ENCODE peak calls at places on chromosomes 16 and 17, in seven cellular contexts. I is MCF 10A, B is body of pancreas, L is uterus, U is fibroblast of the aortic adventitia, V is AG04450, M is fibroblast of lung. G is an unnamed sample.

GRCh38 chr16:84196727-84197486 is 6.0 kb downstream of the ADAD2 start:
- DNase-seq in M (no peak), V (no peak), U (no peak), B (no peak), L (no peak), I (no peak), G (peak)

GRCh38 chr17:199195-199604 is 17.8 kb upstream of the DOC2B start:
- DNase-seq in V (no peak), U (peak), L (no peak), M (peak), I (no peak), B (no peak), G (no peak)

GRCh38 chr16:17420821-17421220 is 49.9 kb downstream of the XYLT1 start:
- DNase-seq in U (no peak), B (no peak), L (no peak), M (peak), V (no peak), I (no peak), G (no peak)

GRCh38 chr17:10156579-10157488 is 41.6 kb downstream of the GAS7 start:
- DNase-seq in I (no peak), B (no peak), L (no peak), V (no peak), M (no peak), U (no peak), G (no peak)

GRCh38 chr17:8173871-8174322 is 2.3 kb downstream of the TMEM107 start:
- DNase-seq in V (no peak), U (no peak), L (no peak), M (no peak), B (no peak), I (no peak), G (no peak)

GRCh38 chr17:66248285-66248684 is 19.1 kb upstream of the APOH start:
- DNase-seq in V (no peak), U (no peak), L (no peak), I (no peak), M (no peak), B (no peak), G (no peak)

GRCh38 chr17:44307387-44308186 is 814 bp upstream of the RUNDC3A start:
- DNase-seq in M (peak), U (peak), L (no peak), I (peak), V (no peak), B (peak), G (peak)

GRCh38 chr17:7022791-7023571 is at the start of gene BCL6B:
- DNase-seq in B (no peak), V (no peak), U (no peak), I (no peak), M (no peak), L (peak), G (no peak)

GRCh38 chr17:80969674-80970043 is 22.0 kb upstream of the CHMP6 start:
- DNase-seq in M (no peak), I (no peak), U (no peak), B (no peak), V (no peak), L (no peak), G (no peak)

GRCh38 chr17:1752425-1752941 is 9.4 kb upstream of the SERPINF1 start:
- DNase-seq in I (peak), M (no peak), L (no peak), U (no peak), V (no peak), B (peak), G (peak)

GRCh38 chr17:74639704-74640142 is 16.2 kb upstream of the CD300E start:
- DNase-seq in U (no peak), I (peak), B (no peak), L (no peak), V (no peak), M (no peak), G (no peak)

GRCh38 chr17:3935140-3935542 is 18.9 kb upstream of the P2RX1 start:
- DNase-seq in V (peak), M (peak), L (no peak), I (peak), U (peak), B (peak), G (peak)

GRCh38 chr17:62149961-62150360 is 84.9 kb upstream of the MED13 start:
- DNase-seq in B (no peak), M (no peak), U (no peak), L (no peak), V (no peak), I (no peak), G (no peak)

GRCh38 chr17:83070800-83071341 is 8.5 kb upstream of the METRNL start:
- DNase-seq in L (no peak), V (no peak), U (no peak), I (no peak), M (no peak), B (no peak), G (no peak)

GRCh38 chr17:17666111-17666714 is 15.0 kb upstream of the RAI1 start:
- DNase-seq in B (no peak), U (peak), V (no peak), L (no peak), M (peak), I (peak), G (peak)

GRCh38 chr17:2776589-2777241 is 19.5 kb upstream of the RAP1GAP2 start:
- DNase-seq in L (no peak), V (no peak), I (no peak), B (no peak), U (no peak), M (no peak), G (no peak)

GRCh38 chr17:6797718-6798351 is 21.8 kb downstream of the FBXO39 start:
- DNase-seq in B (no peak), L (no peak), U (no peak), I (peak), M (no peak), V (no peak), G (peak)

GRCh38 chr16:66670691-66671090 is 25.9 kb downstream of the CMTM4 start:
- DNase-seq in M (no peak), V (no peak), L (no peak), B (no peak), U (no peak), I (no peak), G (no peak)

GRCh38 chr17:81460856-81461460 is 51.6 kb downstream of the ACTG1 start:
- DNase-seq in L (no peak), M (no peak), I (no peak), B (no peak), V (no peak), U (no peak), G (no peak)

GRCh38 chr16:17331071-17331521 is 139.7 kb downstream of the XYLT1 start:
- DNase-seq in I (no peak), L (peak), V (no peak), M (no peak), B (no peak), U (peak), G (no peak)

GRCh38 chr16:77193377-77193776 is 2.4 kb downstream of the MON1B start:
- DNase-seq in B (no peak), U (no peak), M (no peak), V (no peak), L (no peak), I (no peak), G (no peak)

GRCh38 chr17:29570521-29570920 is 2.0 kb downstream of the TP53I13 start:
- DNase-seq in B (peak), M (no peak), I (no peak), V (no peak), U (no peak), L (no peak), G (no peak)

GRCh38 chr17:42835732-42836131 is 2.5 kb downstream of the PSME3 start:
- DNase-seq in I (no peak), B (no peak), V (no peak), M (no peak), U (no peak), L (no peak), G (no peak)

GRCh38 chr16:74199066-74199841 is 97.4 kb upstream of the PSMD7 start:
- DNase-seq in M (no peak), L (no peak), B (peak), V (no peak), I (no peak), U (no peak), G (no peak)

GRCh38 chr16:84214451-84215066 is 23.6 kb downstream of the ADAD2 start:
- DNase-seq in I (peak), V (no peak), M (no peak), L (no peak), U (no peak), B (no peak), G (no peak)

DNA sequence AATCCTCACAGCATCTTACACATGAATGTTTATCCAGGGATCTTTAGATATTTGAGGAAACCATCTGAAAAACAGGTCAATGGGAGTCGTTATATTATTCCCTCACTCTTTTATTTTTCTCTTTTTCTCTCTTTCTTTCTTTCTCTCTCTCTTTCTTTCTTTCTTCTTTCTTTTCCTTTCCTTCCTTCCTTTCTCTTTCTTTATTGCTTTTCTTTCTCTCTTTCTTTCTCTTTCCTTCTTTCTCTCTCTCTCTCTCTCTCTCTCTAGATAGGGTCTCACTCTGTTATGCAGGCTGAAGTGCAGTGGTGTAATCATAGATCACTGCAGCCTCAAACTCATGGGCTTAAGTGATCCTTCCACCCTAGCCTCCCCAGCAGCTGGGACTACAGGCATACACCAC is 20.3 kb upstream of the OR4D1 start:
- DNase-seq in M (no peak), V (no peak), U (no peak), I (no peak), B (no peak), L (no peak), G (no peak)
- TF ChIP-seq CTCF in M (no peak), V (no peak), U (no peak), I (no peak), B (no peak), L (no peak), G (no peak)

GRCh38 chr16:11295672-11296071 is 14.5 kb upstream of the PRM1 start:
- DNase-seq in I (no peak), B (no peak), M (no peak), U (no peak), L (no peak), V (no peak), G (no peak)

GRCh38 chr16:11296706-11297491 is 15.8 kb upstream of the PRM1 start:
- DNase-seq in L (peak), V (no peak), U (no peak), B (peak), M (peak), I (no peak), G (peak)

GRCh38 chr16:11298143-11298900 is 17.2 kb upstream of the PRM1 start:
- DNase-seq in M (no peak), L (no peak), U (no peak), B (no peak), V (no peak), I (no peak), G (no peak)

GRCh38 chr16:11296351-11296705 is 15.2 kb upstream of the PRM1 start:
- DNase-seq in V (no peak), U (no peak), B (no peak), L (no peak), I (no peak), M (no peak), G (no peak)

GRCh38 chr16:11297492-11298142 is 16.5 kb upstream of the PRM1 start:
- DNase-seq in L (peak), M (peak), U (peak), B (peak), I (no peak), V (peak), G (no peak)
- TF ChIP-seq CTCF in L (no peak), M (no peak), U (no peak), B (no peak), I (no peak), V (no peak), G (peak)

GRCh38 chr16:6335072-6335471 is 997.6 kb upstream of the RBFOX1 start:
- DNase-seq in I (no peak), V (no peak), M (no peak), L (no peak), U (no peak), B (no peak), G (no peak)
- TF ChIP-seq CTCF in I (no peak), V (peak), M (peak), L (no peak), U (peak), B (peak), G (peak)

DNA sequence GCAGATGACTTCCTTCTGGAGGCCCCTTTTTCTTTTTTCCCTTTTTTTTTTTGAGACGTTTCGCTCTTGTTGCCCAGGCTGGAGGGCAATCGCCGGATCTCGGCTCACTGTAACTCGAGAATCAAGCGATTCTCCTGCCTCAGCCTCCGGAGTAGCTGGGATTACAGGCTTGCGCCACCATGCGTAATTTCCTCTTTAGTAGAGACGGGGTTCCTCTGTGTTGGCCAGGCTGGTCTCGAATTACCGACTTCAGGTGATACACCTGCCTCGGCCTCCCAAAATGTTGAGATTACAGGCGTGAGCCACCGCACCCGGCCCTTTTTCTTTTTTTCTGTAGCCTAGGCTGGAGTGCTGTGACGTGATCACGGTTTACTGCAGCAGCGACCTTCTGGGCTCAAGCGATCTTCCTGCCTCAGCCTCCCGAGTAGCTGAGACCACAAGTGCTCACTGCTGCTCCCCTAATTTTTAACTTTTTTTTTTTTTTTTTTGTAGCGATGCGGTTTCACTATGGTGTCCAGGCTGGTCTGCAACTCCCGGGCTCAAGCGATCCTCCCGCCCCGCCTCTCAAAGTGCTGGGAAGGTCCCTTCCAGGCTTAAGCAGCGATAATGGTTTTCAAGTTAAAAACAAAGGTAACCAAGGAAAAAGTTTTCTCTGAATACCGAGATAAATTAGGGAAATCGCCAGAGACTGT is 956 bp upstream of the IST1 start:
- DNase-seq in L (peak), B (peak), U (peak), M (peak), V (no peak), I (peak), G (peak)
- TF ChIP-seq CTCF in L (no peak), B (no peak), U (no peak), M (no peak), V (peak), I (no peak), G (no peak)

DNA sequence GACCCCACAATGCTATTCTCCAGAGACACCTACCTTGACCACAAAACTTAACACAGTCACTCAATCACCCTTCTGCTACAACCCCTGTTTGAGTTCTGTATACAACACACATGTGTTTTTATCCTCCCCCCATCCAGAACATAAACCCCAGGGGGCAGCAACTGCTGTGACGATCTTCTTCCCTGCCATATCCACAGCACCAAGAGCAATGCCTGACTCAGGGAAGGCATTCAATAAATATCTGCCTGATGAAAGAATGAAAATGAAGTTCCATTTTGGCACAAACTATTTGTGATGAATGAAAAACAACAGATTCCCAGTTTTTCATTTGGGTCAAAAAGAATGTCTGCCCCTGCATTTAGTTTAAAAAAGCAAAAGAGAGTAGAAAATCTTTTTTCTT is 27.0 kb downstream of the ASIC2 start:
- DNase-seq in V (no peak), I (no peak), B (no peak), L (no peak), U (peak), M (peak), G (no peak)
- TF ChIP-seq CTCF in V (no peak), I (no peak), B (no peak), L (no peak), U (no peak), M (no peak), G (no peak)

GRCh38 chr17:78828470-78829185 is 12.0 kb downstream of the USP36 start:
- DNase-seq in M (peak), I (peak), L (no peak), B (no peak), U (peak), V (peak), G (peak)
- TF ChIP-seq CTCF in M (peak), I (peak), L (no peak), B (no peak), U (peak), V (peak), G (peak)

GRCh38 chr17:76182016-76182764 is 41.1 kb upstream of the FOXJ1 start:
- DNase-seq in U (peak), B (peak), L (peak), M (peak), V (peak), I (peak), G (peak)

GRCh38 chr17:76176701-76177574 is 35.9 kb upstream of the FOXJ1 start:
- DNase-seq in B (no peak), M (no peak), L (no peak), U (no peak), V (no peak), I (no peak), G (no peak)

GRCh38 chr17:76178124-76178523 is 37.1 kb upstream of the FOXJ1 start:
- DNase-seq in M (no peak), I (no peak), L (no peak), U (no peak), V (no peak), B (no peak), G (no peak)

GRCh38 chr17:76184266-76184665 is 43.2 kb upstream of the FOXJ1 start:
- DNase-seq in L (no peak), M (no peak), U (no peak), I (no peak), B (no peak), V (no peak), G (no peak)

DNA sequence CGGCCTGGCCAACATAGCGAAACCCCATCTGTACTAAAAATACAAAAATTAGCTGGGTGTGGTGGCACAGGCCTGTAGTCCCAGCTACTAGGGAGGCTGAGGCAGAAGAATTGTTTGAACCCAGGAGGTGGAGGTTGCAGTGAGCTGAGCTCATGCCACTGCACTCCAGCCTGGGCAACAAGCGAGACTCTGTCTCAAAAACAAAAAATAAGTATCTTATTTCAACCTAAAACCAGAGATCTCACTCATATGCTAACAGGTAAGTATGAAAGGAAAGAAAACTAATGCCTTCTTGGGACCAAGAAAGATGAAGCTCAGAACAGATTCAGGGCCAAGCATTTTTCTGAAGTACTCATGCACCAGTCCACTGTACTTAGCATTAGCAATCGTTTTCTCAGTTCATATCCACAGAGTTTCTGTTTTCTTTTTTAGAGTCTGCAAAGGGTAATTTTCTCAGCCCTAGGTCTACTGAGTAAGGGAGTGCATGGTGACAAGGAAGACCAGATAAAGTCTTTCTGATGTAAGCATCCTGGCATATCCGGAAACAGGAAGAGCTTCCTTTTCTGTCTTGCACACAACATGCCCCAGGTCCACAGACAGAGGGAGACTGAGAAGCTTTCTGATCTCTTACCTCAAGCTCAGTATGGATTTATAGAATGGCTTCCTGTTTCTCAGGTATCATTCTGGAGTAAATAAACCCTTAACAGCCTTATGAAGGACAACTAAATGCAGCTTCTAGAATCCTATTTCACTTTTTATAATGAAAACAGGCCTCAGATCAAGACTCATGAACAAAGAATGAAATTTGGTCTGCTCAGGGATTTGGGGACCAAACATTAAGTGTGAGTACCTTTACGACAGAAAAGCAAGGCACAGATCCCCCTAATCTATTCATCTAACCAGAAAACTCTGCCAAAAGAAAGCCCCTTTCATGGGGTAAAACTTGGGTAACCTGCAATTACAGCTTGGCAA is 38.7 kb upstream of the FOXJ1 start:
- DNase-seq in M (no peak), V (no peak), L (no peak), B (no peak), I (no peak), U (peak), G (no peak)
- TF ChIP-seq CTCF in M (no peak), V (no peak), L (no peak), B (no peak), I (no peak), U (peak), G (no peak)

DNA sequence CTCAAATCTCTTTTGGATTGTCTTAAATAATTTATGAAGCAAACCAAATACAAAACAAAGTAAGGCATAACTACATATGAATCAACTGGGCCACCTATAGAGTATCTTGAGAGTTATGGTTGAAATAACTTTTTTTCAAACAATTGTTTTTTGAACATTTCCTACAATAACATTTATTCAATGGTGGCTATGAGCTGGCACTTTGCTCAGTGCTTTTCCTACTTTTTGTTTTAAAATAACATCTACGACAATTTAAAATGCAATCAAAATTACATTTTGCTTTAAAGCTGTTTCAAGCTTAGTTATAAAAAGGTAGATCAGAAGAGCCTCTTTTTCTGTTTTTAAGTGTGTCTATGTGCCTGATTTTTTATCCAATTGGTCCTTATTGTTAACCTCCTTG is 83.8 kb downstream of the SNX11 start:
- DNase-seq in M (no peak), U (no peak), L (no peak), B (no peak), V (no peak), I (no peak), G (no peak)
- TF ChIP-seq CTCF in M (no peak), U (no peak), L (no peak), B (no peak), V (no peak), I (no peak), G (no peak)